ENCODE peak calls at places on chromosomes 2 and 18, in ten cellular contexts. One of them, this sample, is unnamed.

GRCh38 chr2:234724850-234725249 is 227.0 kb upstream of the SH3BP4 start:
- ATAC-seq in stimulated activated naive B cell treated with anti-CD40 and anti-IgM and Interleukin-4, amounts not matched to agents 10 μg/mL and 1 μg/mL and 100 μg/mL, for 72 hours: no peak
- ATAC-seq in natural killer cell: no peak
- ATAC-seq in SK-N-SH treated with all-trans-retinoic acid at 6 μM for 48 hours: no peak
- ATAC-seq in pancreas: no peak
- ATAC-seq in activated B cell treated with CpG ODN at 0.5 μM for 24 hours: no peak
- ATAC-seq in PC-3: no peak
- ATAC-seq in stimulated activated naive CD8-positive, alpha-beta T cell treated with anti-CD3 and anti-CD28 coated beads, Interleukin-15, Interleukin-2, amounts not matched to agents 100 U/mL and 50 U/mL, for 24 hours: no peak
- ATAC-seq in A549: no peak
- ATAC-seq in lower lobe of right lung: no peak
- ATAC-seq in this sample: no peak

GRCh38 chr2:150679456-150680120 is 192.1 kb upstream of the RND3 start:
- ATAC-seq in pancreas: no peak
- ATAC-seq in natural killer cell: no peak
- ATAC-seq in stimulated activated naive B cell treated with anti-CD40 and anti-IgM and Interleukin-4, amounts not matched to agents 10 μg/mL and 1 μg/mL and 100 μg/mL, for 72 hours: no peak
- ATAC-seq in SK-N-SH treated with all-trans-retinoic acid at 6 μM for 48 hours: peak
- ATAC-seq in stimulated activated naive CD8-positive, alpha-beta T cell treated with anti-CD3 and anti-CD28 coated beads, Interleukin-15, Interleukin-2, amounts not matched to agents 100 U/mL and 50 U/mL, for 24 hours: no peak
- ATAC-seq in PC-3: no peak
- ATAC-seq in activated B cell treated with CpG ODN at 0.5 μM for 24 hours: no peak
- ATAC-seq in A549: no peak
- ATAC-seq in lower lobe of right lung: no peak
- ATAC-seq in this sample: no peak

GRCh38 chr18:36325846-36326245 is 28.3 kb downstream of the FHOD3 start:
- ATAC-seq in SK-N-SH treated with all-trans-retinoic acid at 6 μM for 48 hours: no peak
- ATAC-seq in pancreas: no peak
- ATAC-seq in A549: no peak
- ATAC-seq in stimulated activated naive CD8-positive, alpha-beta T cell treated with anti-CD3 and anti-CD28 coated beads, Interleukin-15, Interleukin-2, amounts not matched to agents 100 U/mL and 50 U/mL, for 24 hours: no peak
- ATAC-seq in stimulated activated naive B cell treated with anti-CD40 and anti-IgM and Interleukin-4, amounts not matched to agents 10 μg/mL and 1 μg/mL and 100 μg/mL, for 72 hours: no peak
- ATAC-seq in natural killer cell: no peak
- ATAC-seq in PC-3: no peak
- ATAC-seq in activated B cell treated with CpG ODN at 0.5 μM for 24 hours: no peak
- ATAC-seq in lower lobe of right lung: no peak
- ATAC-seq in this sample: no peak

GRCh38 chr18:26460449-26461091 is 87.8 kb downstream of the KCTD1 start:
- ATAC-seq in SK-N-SH treated with all-trans-retinoic acid at 6 μM for 48 hours: no peak
- ATAC-seq in natural killer cell: no peak
- ATAC-seq in A549: no peak
- ATAC-seq in pancreas: peak
- ATAC-seq in stimulated activated naive CD8-positive, alpha-beta T cell treated with anti-CD3 and anti-CD28 coated beads, Interleukin-15, Interleukin-2, amounts not matched to agents 100 U/mL and 50 U/mL, for 24 hours: no peak
- ATAC-seq in activated B cell treated with CpG ODN at 0.5 μM for 24 hours: no peak
- ATAC-seq in stimulated activated naive B cell treated with anti-CD40 and anti-IgM and Interleukin-4, amounts not matched to agents 10 μg/mL and 1 μg/mL and 100 μg/mL, for 72 hours: no peak
- ATAC-seq in PC-3: no peak
- ATAC-seq in lower lobe of right lung: peak
- ATAC-seq in this sample: no peak

GRCh38 chr2:70834881-70835280 is 735 bp downstream of the CD207 start:
- ATAC-seq in SK-N-SH treated with all-trans-retinoic acid at 6 μM for 48 hours: no peak
- ATAC-seq in stimulated activated naive CD8-positive, alpha-beta T cell treated with anti-CD3 and anti-CD28 coated beads, Interleukin-15, Interleukin-2, amounts not matched to agents 100 U/mL and 50 U/mL, for 24 hours: no peak
- ATAC-seq in A549: no peak
- ATAC-seq in PC-3: no peak
- ATAC-seq in stimulated activated naive B cell treated with anti-CD40 and anti-IgM and Interleukin-4, amounts not matched to agents 10 μg/mL and 1 μg/mL and 100 μg/mL, for 72 hours: no peak
- ATAC-seq in natural killer cell: no peak
- ATAC-seq in activated B cell treated with CpG ODN at 0.5 μM for 24 hours: no peak
- ATAC-seq in pancreas: no peak
- ATAC-seq in lower lobe of right lung: no peak
- ATAC-seq in this sample: no peak

GRCh38 chr2:11319939-11320338 is 24.5 kb downstream of the ROCK2 start:
- ATAC-seq in A549: no peak
- ATAC-seq in stimulated activated naive CD8-positive, alpha-beta T cell treated with anti-CD3 and anti-CD28 coated beads, Interleukin-15, Interleukin-2, amounts not matched to agents 100 U/mL and 50 U/mL, for 24 hours: no peak
- ATAC-seq in activated B cell treated with CpG ODN at 0.5 μM for 24 hours: no peak
- ATAC-seq in stimulated activated naive B cell treated with anti-CD40 and anti-IgM and Interleukin-4, amounts not matched to agents 10 μg/mL and 1 μg/mL and 100 μg/mL, for 72 hours: no peak
- ATAC-seq in natural killer cell: no peak
- ATAC-seq in lower lobe of right lung: no peak
- ATAC-seq in PC-3: no peak
- ATAC-seq in pancreas: no peak
- ATAC-seq in SK-N-SH treated with all-trans-retinoic acid at 6 μM for 48 hours: no peak
- ATAC-seq in this sample: no peak

GRCh38 chr2:129436809-129437208 is 542.7 kb upstream of the RAB6C start:
- ATAC-seq in lower lobe of right lung: no peak
- ATAC-seq in stimulated activated naive CD8-positive, alpha-beta T cell treated with anti-CD3 and anti-CD28 coated beads, Interleukin-15, Interleukin-2, amounts not matched to agents 100 U/mL and 50 U/mL, for 24 hours: no peak
- ATAC-seq in stimulated activated naive B cell treated with anti-CD40 and anti-IgM and Interleukin-4, amounts not matched to agents 10 μg/mL and 1 μg/mL and 100 μg/mL, for 72 hours: no peak
- ATAC-seq in PC-3: no peak
- ATAC-seq in natural killer cell: no peak
- ATAC-seq in activated B cell treated with CpG ODN at 0.5 μM for 24 hours: no peak
- ATAC-seq in SK-N-SH treated with all-trans-retinoic acid at 6 μM for 48 hours: no peak
- ATAC-seq in pancreas: no peak
- ATAC-seq in A549: no peak
- ATAC-seq in this sample: no peak

GRCh38 chr18:8257851-8258434 is 351.3 kb upstream of the RAB12 start:
- ATAC-seq in stimulated activated naive B cell treated with anti-CD40 and anti-IgM and Interleukin-4, amounts not matched to agents 10 μg/mL and 1 μg/mL and 100 μg/mL, for 72 hours: no peak
- ATAC-seq in A549: no peak
- ATAC-seq in pancreas: no peak
- ATAC-seq in natural killer cell: no peak
- ATAC-seq in activated B cell treated with CpG ODN at 0.5 μM for 24 hours: no peak
- ATAC-seq in stimulated activated naive CD8-positive, alpha-beta T cell treated with anti-CD3 and anti-CD28 coated beads, Interleukin-15, Interleukin-2, amounts not matched to agents 100 U/mL and 50 U/mL, for 24 hours: no peak
- ATAC-seq in SK-N-SH treated with all-trans-retinoic acid at 6 μM for 48 hours: no peak
- ATAC-seq in PC-3: no peak
- ATAC-seq in lower lobe of right lung: no peak
- ATAC-seq in this sample: peak

GRCh38 chr2:35526741-35527140 is 828.8 kb upstream of the CRIM1 start:
- ATAC-seq in A549: no peak
- ATAC-seq in lower lobe of right lung: no peak
- ATAC-seq in natural killer cell: no peak
- ATAC-seq in stimulated activated naive CD8-positive, alpha-beta T cell treated with anti-CD3 and anti-CD28 coated beads, Interleukin-15, Interleukin-2, amounts not matched to agents 100 U/mL and 50 U/mL, for 24 hours: no peak
- ATAC-seq in stimulated activated naive B cell treated with anti-CD40 and anti-IgM and Interleukin-4, amounts not matched to agents 10 μg/mL and 1 μg/mL and 100 μg/mL, for 72 hours: no peak
- ATAC-seq in PC-3: no peak
- ATAC-seq in SK-N-SH treated with all-trans-retinoic acid at 6 μM for 48 hours: no peak
- ATAC-seq in activated B cell treated with CpG ODN at 0.5 μM for 24 hours: no peak
- ATAC-seq in pancreas: no peak
- ATAC-seq in this sample: no peak

GRCh38 chr2:228846161-228846560 is 424.9 kb downstream of the PID1 start:
- ATAC-seq in activated B cell treated with CpG ODN at 0.5 μM for 24 hours: no peak
- ATAC-seq in stimulated activated naive CD8-positive, alpha-beta T cell treated with anti-CD3 and anti-CD28 coated beads, Interleukin-15, Interleukin-2, amounts not matched to agents 100 U/mL and 50 U/mL, for 24 hours: no peak
- ATAC-seq in pancreas: no peak
- ATAC-seq in lower lobe of right lung: no peak
- ATAC-seq in PC-3: no peak
- ATAC-seq in natural killer cell: no peak
- ATAC-seq in SK-N-SH treated with all-trans-retinoic acid at 6 μM for 48 hours: no peak
- ATAC-seq in stimulated activated naive B cell treated with anti-CD40 and anti-IgM and Interleukin-4, amounts not matched to agents 10 μg/mL and 1 μg/mL and 100 μg/mL, for 72 hours: no peak
- ATAC-seq in A549: no peak
- ATAC-seq in this sample: no peak

GRCh38 chr2:25938345-25938744 is 44.0 kb downstream of the KIF3C start:
- ATAC-seq in PC-3: no peak
- ATAC-seq in stimulated activated naive B cell treated with anti-CD40 and anti-IgM and Interleukin-4, amounts not matched to agents 10 μg/mL and 1 μg/mL and 100 μg/mL, for 72 hours: no peak
- ATAC-seq in stimulated activated naive CD8-positive, alpha-beta T cell treated with anti-CD3 and anti-CD28 coated beads, Interleukin-15, Interleukin-2, amounts not matched to agents 100 U/mL and 50 U/mL, for 24 hours: no peak
- ATAC-seq in lower lobe of right lung: no peak
- ATAC-seq in natural killer cell: no peak
- ATAC-seq in pancreas: no peak
- ATAC-seq in A549: no peak
- ATAC-seq in activated B cell treated with CpG ODN at 0.5 μM for 24 hours: no peak
- ATAC-seq in SK-N-SH treated with all-trans-retinoic acid at 6 μM for 48 hours: no peak
- ATAC-seq in this sample: no peak

GRCh38 chr2:33552758-33553461 is 46.2 kb downstream of the FAM98A start:
- ATAC-seq in lower lobe of right lung: peak
- ATAC-seq in stimulated activated naive CD8-positive, alpha-beta T cell treated with anti-CD3 and anti-CD28 coated beads, Interleukin-15, Interleukin-2, amounts not matched to agents 100 U/mL and 50 U/mL, for 24 hours: no peak
- ATAC-seq in activated B cell treated with CpG ODN at 0.5 μM for 24 hours: no peak
- ATAC-seq in PC-3: peak
- ATAC-seq in A549: peak
- ATAC-seq in pancreas: no peak
- ATAC-seq in natural killer cell: no peak
- ATAC-seq in SK-N-SH treated with all-trans-retinoic acid at 6 μM for 48 hours: no peak
- ATAC-seq in stimulated activated naive B cell treated with anti-CD40 and anti-IgM and Interleukin-4, amounts not matched to agents 10 μg/mL and 1 μg/mL and 100 μg/mL, for 72 hours: peak
- ATAC-seq in this sample: no peak

GRCh38 chr2:86037141-86037794 is 68.4 kb downstream of the POLR1A start:
- ATAC-seq in PC-3: no peak
- ATAC-seq in natural killer cell: peak
- ATAC-seq in A549: no peak
- ATAC-seq in activated B cell treated with CpG ODN at 0.5 μM for 24 hours: peak
- ATAC-seq in lower lobe of right lung: peak
- ATAC-seq in stimulated activated naive CD8-positive, alpha-beta T cell treated with anti-CD3 and anti-CD28 coated beads, Interleukin-15, Interleukin-2, amounts not matched to agents 100 U/mL and 50 U/mL, for 24 hours: peak
- ATAC-seq in SK-N-SH treated with all-trans-retinoic acid at 6 μM for 48 hours: peak
- ATAC-seq in pancreas: peak
- ATAC-seq in stimulated activated naive B cell treated with anti-CD40 and anti-IgM and Interleukin-4, amounts not matched to agents 10 μg/mL and 1 μg/mL and 100 μg/mL, for 72 hours: peak
- ATAC-seq in this sample: no peak

GRCh38 chr18:26228562-26229260 is 2.5 kb downstream of the TAF4B start:
- ATAC-seq in PC-3: no peak
- ATAC-seq in pancreas: no peak
- ATAC-seq in SK-N-SH treated with all-trans-retinoic acid at 6 μM for 48 hours: no peak
- ATAC-seq in activated B cell treated with CpG ODN at 0.5 μM for 24 hours: no peak
- ATAC-seq in natural killer cell: no peak
- ATAC-seq in stimulated activated naive B cell treated with anti-CD40 and anti-IgM and Interleukin-4, amounts not matched to agents 10 μg/mL and 1 μg/mL and 100 μg/mL, for 72 hours: no peak
- ATAC-seq in A549: no peak
- ATAC-seq in lower lobe of right lung: no peak
- ATAC-seq in stimulated activated naive CD8-positive, alpha-beta T cell treated with anti-CD3 and anti-CD28 coated beads, Interleukin-15, Interleukin-2, amounts not matched to agents 100 U/mL and 50 U/mL, for 24 hours: peak
- ATAC-seq in this sample: no peak

GRCh38 chr18:44716697-44717163 is 36.0 kb downstream of the SETBP1 start:
- ATAC-seq in stimulated activated naive B cell treated with anti-CD40 and anti-IgM and Interleukin-4, amounts not matched to agents 10 μg/mL and 1 μg/mL and 100 μg/mL, for 72 hours: peak
- ATAC-seq in lower lobe of right lung: no peak
- ATAC-seq in natural killer cell: no peak
- ATAC-seq in stimulated activated naive CD8-positive, alpha-beta T cell treated with anti-CD3 and anti-CD28 coated beads, Interleukin-15, Interleukin-2, amounts not matched to agents 100 U/mL and 50 U/mL, for 24 hours: peak
- ATAC-seq in pancreas: no peak
- ATAC-seq in activated B cell treated with CpG ODN at 0.5 μM for 24 hours: no peak
- ATAC-seq in A549: no peak
- ATAC-seq in SK-N-SH treated with all-trans-retinoic acid at 6 μM for 48 hours: no peak
- ATAC-seq in PC-3: no peak
- ATAC-seq in this sample: peak

GRCh38 chr2:24855703-24856102 is 62.5 kb downstream of the CENPO start:
- ATAC-seq in lower lobe of right lung: no peak
- ATAC-seq in PC-3: no peak
- ATAC-seq in activated B cell treated with CpG ODN at 0.5 μM for 24 hours: no peak
- ATAC-seq in pancreas: peak
- ATAC-seq in natural killer cell: no peak
- ATAC-seq in stimulated activated naive B cell treated with anti-CD40 and anti-IgM and Interleukin-4, amounts not matched to agents 10 μg/mL and 1 μg/mL and 100 μg/mL, for 72 hours: no peak
- ATAC-seq in stimulated activated naive CD8-positive, alpha-beta T cell treated with anti-CD3 and anti-CD28 coated beads, Interleukin-15, Interleukin-2, amounts not matched to agents 100 U/mL and 50 U/mL, for 24 hours: no peak
- ATAC-seq in A549: no peak
- ATAC-seq in SK-N-SH treated with all-trans-retinoic acid at 6 μM for 48 hours: peak
- ATAC-seq in this sample: no peak

GRCh38 chr2:45825001-45825651 is 173.7 kb downstream of the PRKCE start:
- ATAC-seq in PC-3: no peak
- ATAC-seq in stimulated activated naive B cell treated with anti-CD40 and anti-IgM and Interleukin-4, amounts not matched to agents 10 μg/mL and 1 μg/mL and 100 μg/mL, for 72 hours: no peak
- ATAC-seq in natural killer cell: no peak
- ATAC-seq in A549: no peak
- ATAC-seq in pancreas: no peak
- ATAC-seq in lower lobe of right lung: no peak
- ATAC-seq in stimulated activated naive CD8-positive, alpha-beta T cell treated with anti-CD3 and anti-CD28 coated beads, Interleukin-15, Interleukin-2, amounts not matched to agents 100 U/mL and 50 U/mL, for 24 hours: no peak
- ATAC-seq in activated B cell treated with CpG ODN at 0.5 μM for 24 hours: no peak
- ATAC-seq in SK-N-SH treated with all-trans-retinoic acid at 6 μM for 48 hours: no peak
- ATAC-seq in this sample: no peak

GRCh38 chr2:111042772-111043771 is 77.6 kb upstream of the BCL2L11 start:
- ATAC-seq in activated B cell treated with CpG ODN at 0.5 μM for 24 hours: peak
- ATAC-seq in stimulated activated naive CD8-positive, alpha-beta T cell treated with anti-CD3 and anti-CD28 coated beads, Interleukin-15, Interleukin-2, amounts not matched to agents 100 U/mL and 50 U/mL, for 24 hours: peak
- ATAC-seq in PC-3: no peak
- ATAC-seq in stimulated activated naive B cell treated with anti-CD40 and anti-IgM and Interleukin-4, amounts not matched to agents 10 μg/mL and 1 μg/mL and 100 μg/mL, for 72 hours: peak
- ATAC-seq in pancreas: no peak
- ATAC-seq in lower lobe of right lung: peak
- ATAC-seq in natural killer cell: no peak
- ATAC-seq in A549: no peak
- ATAC-seq in SK-N-SH treated with all-trans-retinoic acid at 6 μM for 48 hours: no peak
- ATAC-seq in this sample: peak